ENCODE peak calls at places on chromosomes 7 and 10, in six cellular contexts. Y is NCI-H510A; N is stimulated activated CD4-positive, alpha-beta T cell treated with anti-CD3 and anti-CD28 coated beads, Interleukin-4, amount 100 ng/mL, for 24 hours; U is transverse colon; P is hepatic stellate cell; B is dorsolateral prefrontal cortex. A is an unnamed sample.
A peak's percentile ranks its signal among the peaks of the same experiment; 100 is the strongest.

GRCh38 chr10:92830478-92831389 is 17.6 kb upstream of the EXOC6 start:
- DNase-seq in Y (no peak), N (peak; percentile 28), U (no peak), P (no peak), B (no peak), A (no peak)

GRCh38 chr7:26200113-26200443 is 468 bp downstream of the HNRNPA2B1 start:
- DNase-seq in Y (peak; percentile 53), N (peak; percentile 83), U (peak; percentile 81), P (peak; percentile 48), B (peak; percentile 50), A (no peak)

GRCh38 chr7:131564640-131565039 is 8.2 kb upstream of the PODXL start:
- DNase-seq in Y (no peak), N (no peak), U (no peak), P (no peak), B (no peak), A (no peak)

GRCh38 chr7:134547738-134548054 is 1.2 kb upstream of the AKR1B15 start:
- DNase-seq in Y (no peak), N (no peak), U (peak; percentile 76), P (peak; percentile 52), B (no peak), A (peak; percentile 18)

GRCh38 chr10:80491251-80492102 is 37.4 kb downstream of the TSPAN14 start:
- DNase-seq in Y (no peak), N (no peak), U (no peak), P (no peak), B (peak; percentile 56), A (no peak)

GRCh38 chr10:120691623-120692022 is 159.5 kb upstream of the WDR11 start:
- DNase-seq in Y (no peak), N (no peak), U (no peak), P (no peak), B (no peak), A (no peak)

GRCh38 chr10:14947268-14947667 is 6.6 kb downstream of the DCLRE1C start:
- DNase-seq in Y (no peak), N (no peak), U (no peak), P (no peak), B (no peak), A (no peak)

GRCh38 chr7:114358911-114359310 is 55.7 kb upstream of the FOXP2 start:
- DNase-seq in Y (no peak), N (no peak), U (no peak), P (no peak), B (no peak), A (no peak)

GRCh38 chr7:47142169-47142866 is 439.6 kb downstream of the TNS3 start:
- DNase-seq in Y (no peak), N (no peak), U (no peak), P (no peak), B (no peak), A (no peak)

GRCh38 chr7:151244156-151244870 is 4.2 kb downstream of the SMARCD3 start:
- DNase-seq in Y (no peak), N (peak; percentile 63), U (peak; percentile 51), P (peak; percentile 85), B (no peak), A (no peak)

GRCh38 chr10:29102233-29102632 is 186.6 kb upstream of the LYZL1 start:
- DNase-seq in Y (no peak), N (no peak), U (no peak), P (no peak), B (no peak), A (no peak)

GRCh38 chr10:132110091-132110490 is 44.3 kb downstream of the JAKMIP3 start:
- DNase-seq in Y (no peak), N (peak; percentile 1), U (no peak), P (no peak), B (peak; percentile 33), A (no peak)

GRCh38 chr10:101140950-101141621 is 10.0 kb downstream of the TLX1 start:
- DNase-seq in Y (peak; percentile 40), N (no peak), U (no peak), P (no peak), B (no peak), A (no peak)

GRCh38 chr7:43711503-43711902 is 17.8 kb downstream of the COA1 start:
- DNase-seq in Y (no peak), N (no peak), U (no peak), P (no peak), B (no peak), A (no peak)

GRCh38 chr10:51821045-51821444 is 121.7 kb upstream of the CSTF2T start:
- DNase-seq in Y (no peak), N (no peak), U (no peak), P (no peak), B (no peak), A (no peak)